ENCODE peak calls at places on chromosomes 7 and 10, in six cellular contexts. U is suprapubic skin; F is CD8-positive, alpha-beta memory T cell; A is DND-41; W is dorsolateral prefrontal cortex; Y is aorta. J is an unnamed sample.
A peak's percentile ranks its signal among the peaks of the same experiment; 100 is the strongest.

GRCh38 chr10:34183397-34183796 is 631.7 kb downstream of the PARD3 start:
- DNase-seq in U (no peak), F (no peak), A (no peak), W (no peak), Y (no peak), J (no peak)

GRCh38 chr7:41134242-41134872 is 568.5 kb downstream of the INHBA start:
- DNase-seq in U (no peak), F (no peak), A (no peak), W (no peak), Y (no peak), J (no peak)

GRCh38 chr7:83469076-83469475 is 179.9 kb downstream of the SEMA3E start:
- DNase-seq in U (no peak), F (no peak), A (no peak), W (no peak), Y (no peak), J (no peak)

GRCh38 chr7:155371884-155372781 is 74.5 kb downstream of the INSIG1 start:
- DNase-seq in U (peak; percentile 75), F (no peak), A (no peak), W (no peak), Y (peak; percentile 71), J (no peak)

GRCh38 chr10:52653510-52653909 is 119.1 kb downstream of the MBL2 start:
- DNase-seq in U (no peak), F (no peak), A (no peak), W (no peak), Y (no peak), J (no peak)

GRCh38 chr7:149071641-149072437 is 18.7 kb downstream of the ZNF786 start:
- DNase-seq in U (no peak), F (peak; percentile 49), A (no peak), W (no peak), Y (peak; percentile 73), J (peak; percentile 47)

GRCh38 chr7:112298543-112299100 is 92.1 kb downstream of the ZNF277 start:
- DNase-seq in U (no peak), F (no peak), A (no peak), W (no peak), Y (no peak), J (no peak)

GRCh38 chr7:93392984-93393383 is 160.8 kb downstream of the VPS50 start:
- DNase-seq in U (no peak), F (no peak), A (no peak), W (no peak), Y (no peak), J (no peak)

GRCh38 chr10:33006342-33006887 is 48.4 kb upstream of the ITGB1 start:
- DNase-seq in U (no peak), F (no peak), A (no peak), W (no peak), Y (no peak), J (no peak)

GRCh38 chr10:8628351-8628750 is 573.9 kb downstream of the GATA3 start:
- DNase-seq in U (no peak), F (no peak), A (no peak), W (no peak), Y (no peak), J (no peak)

GRCh38 chr7:157465597-157466348 is 129.0 kb downstream of the DNAJB6 start:
- DNase-seq in U (peak; percentile 20), F (no peak), A (no peak), W (no peak), Y (peak; percentile 59), J (no peak)

GRCh38 chr10:123478112-123478511 is 188.0 kb upstream of the GPR26 start:
- DNase-seq in U (no peak), F (no peak), A (no peak), W (no peak), Y (no peak), J (no peak)

GRCh38 chr7:47183896-47184629 is 397.8 kb downstream of the TNS3 start:
- DNase-seq in U (no peak), F (no peak), A (no peak), W (no peak), Y (no peak), J (no peak)

GRCh38 chr10:72687035-72687434 is 4.9 kb upstream of the MCU start:
- DNase-seq in U (no peak), F (no peak), A (no peak), W (no peak), Y (no peak), J (no peak)

GRCh38 chr10:102800601-102801335 is 36.4 kb downstream of the CYP17A1 start:
- DNase-seq in U (no peak), F (no peak), A (no peak), W (no peak), Y (no peak), J (no peak)

GRCh38 chr7:114921636-114922150 is at the start of gene MDFIC:
- DNase-seq in U (no peak), F (no peak), A (no peak), W (no peak), Y (no peak), J (no peak)

GRCh38 chr10:77386833-77387232 is 250.8 kb downstream of the KCNMA1 start:
- DNase-seq in U (no peak), F (no peak), A (no peak), W (no peak), Y (peak; percentile 79), J (no peak)

GRCh38 chr10:121659236-121659635 is 61.0 kb upstream of the FGFR2 start:
- DNase-seq in U (no peak), F (no peak), A (no peak), W (no peak), Y (no peak), J (no peak)

GRCh38 chr10:126458453-126458852 is 70.2 kb upstream of the ADAM12 start:
- DNase-seq in U (no peak), F (no peak), A (no peak), W (no peak), Y (no peak), J (no peak)

GRCh38 chr7:90594791-90595317 is 1.3 kb upstream of the CDK14 start:
- DNase-seq in U (no peak), F (no peak), A (no peak), W (no peak), Y (peak; percentile 79), J (no peak)
- H3K27ac ChIP-seq in U (peak overlapping the region; percentile 80), F (no peak overlapping the region), A (no peak overlapping the region), W (no peak overlapping the region), Y (no peak overlapping the region), J (no peak overlapping the region)

DNA sequence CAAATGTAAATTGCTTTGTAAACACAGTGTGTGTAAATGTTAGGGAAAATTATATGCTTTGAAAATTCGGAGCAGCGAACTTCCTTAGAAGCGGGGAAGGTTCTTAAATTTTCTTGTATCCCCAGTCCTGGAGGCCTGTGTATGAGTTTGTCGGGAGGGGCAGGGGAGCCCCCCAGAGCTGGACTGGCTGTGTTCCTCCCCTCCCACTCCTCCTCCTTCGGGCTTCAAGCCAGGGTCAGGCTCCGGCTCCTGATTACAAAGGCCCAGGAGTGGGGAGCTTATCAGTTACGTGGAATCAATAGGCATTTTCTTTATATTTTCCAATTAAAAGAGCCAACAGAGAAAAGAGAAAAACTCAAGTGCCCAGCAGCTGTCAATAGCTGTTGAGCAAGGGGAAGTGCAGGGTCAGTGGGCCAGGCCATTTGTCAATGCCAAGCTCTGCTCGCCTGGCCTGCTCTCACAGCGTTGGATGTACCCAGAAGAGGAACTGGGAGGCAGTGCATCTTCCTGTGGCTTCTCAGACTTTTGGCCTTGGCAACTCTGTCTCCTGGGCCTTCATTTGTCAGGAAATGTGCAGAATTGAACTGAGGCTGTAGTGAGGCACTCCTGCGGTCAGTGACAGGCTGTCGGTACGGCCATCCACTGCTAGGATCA is 156.9 kb upstream of the PCBD1 start:
- DNase-seq in U (no peak), F (no peak), A (no peak), W (no peak), Y (peak; percentile 39), J (no peak)
- H3K27ac ChIP-seq in U (no peak overlapping the region), F (no peak overlapping the region), A (no peak overlapping the region), W (no peak overlapping the region), Y (no peak overlapping the region), J (no peak overlapping the region)

DNA sequence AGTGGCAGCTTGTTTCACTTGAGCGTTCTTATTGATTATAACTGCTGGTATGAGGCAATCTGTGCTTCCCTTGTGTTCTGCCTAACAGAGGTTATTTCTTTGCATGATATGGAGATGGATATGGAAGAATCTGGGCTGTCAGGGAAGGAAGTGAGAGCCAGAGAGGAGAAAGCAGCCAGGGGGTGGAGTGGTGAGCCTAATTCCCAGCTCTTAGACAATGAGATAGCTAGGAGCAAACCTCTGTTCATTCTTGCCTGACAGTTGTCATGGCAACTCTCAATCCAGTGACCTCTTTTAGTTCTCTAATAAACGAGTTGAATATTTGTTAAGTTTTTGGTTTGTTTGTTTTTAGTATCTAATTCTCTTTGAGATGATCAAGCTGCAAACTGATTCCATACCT is 214.3 kb downstream of the NRG3 start:
- DNase-seq in U (no peak), F (no peak), A (no peak), W (no peak), Y (no peak), J (no peak)
- H3K27ac ChIP-seq in U (no peak overlapping the region), F (no peak overlapping the region), A (no peak overlapping the region), W (no peak overlapping the region), Y (no peak overlapping the region), J (no peak overlapping the region)

DNA sequence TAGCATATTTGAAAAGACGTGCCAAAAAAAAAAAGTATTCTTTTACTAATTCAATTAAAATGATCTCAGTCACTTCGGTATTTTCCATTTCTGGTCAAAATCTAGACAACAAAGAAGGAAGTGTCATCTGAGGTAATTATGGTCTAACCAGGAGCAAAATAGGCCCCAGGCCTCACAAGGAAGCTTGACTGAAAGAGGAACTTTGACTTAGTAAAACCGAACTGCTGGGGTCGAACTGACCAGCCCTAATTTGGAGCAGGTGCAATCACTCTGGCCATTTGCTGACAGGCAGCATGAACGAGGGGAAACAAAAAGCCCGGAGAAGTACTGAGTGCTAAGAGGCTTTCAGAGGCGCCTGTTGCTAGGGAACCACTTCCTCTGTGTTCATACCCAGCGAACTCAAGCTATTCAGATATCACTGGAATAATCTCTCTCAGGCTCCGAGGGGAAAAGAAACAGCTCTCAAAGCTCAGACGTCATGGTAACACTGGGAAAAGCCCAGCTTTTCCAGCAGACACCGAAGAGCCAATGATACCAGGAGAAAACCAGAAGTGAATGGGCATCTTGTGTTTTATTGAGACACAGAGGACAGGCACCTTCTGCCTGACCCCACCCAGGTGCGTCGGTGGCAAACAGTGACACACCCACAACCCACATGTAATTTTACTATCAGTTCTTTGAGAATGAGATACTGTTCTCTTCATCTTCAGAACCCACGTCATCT is 126.5 kb downstream of the FAM107B start:
- DNase-seq in U (no peak), F (peak; percentile 88), A (peak; percentile 35), W (peak; percentile 53), Y (no peak), J (peak; percentile 82)
- H3K27ac ChIP-seq in U (peak overlapping the region; percentile 56), F (peak overlapping the region; percentile 91), A (no peak overlapping the region), W (no peak overlapping the region), Y (peak overlapping the region; percentile 60), J (peak overlapping the region; percentile 89)

GRCh38 chr10:80486785-80487421 is 32.8 kb downstream of the TSPAN14 start:
- DNase-seq in U (no peak), F (no peak), A (no peak), W (no peak), Y (peak; percentile 45), J (no peak)
- H3K27ac ChIP-seq in U (peak overlapping the region; percentile 58), F (peak overlapping the region; percentile 58), A (no peak overlapping the region), W (no peak overlapping the region), Y (no peak overlapping the region), J (peak overlapping the region; percentile 24)

J was measured in CD8-positive, alpha-beta T cell.